ENCODE peak calls at places on chromosome X, in nine cellular contexts. Y, W, D, A, C, V, E, H and Q are unnamed samples.

GRCh38 chrX:13101439-13102139 is 57.2 kb upstream of the FAM9C start:
- DNase-seq in W (no peak), C (no peak), A (no peak), V (peak), Y (no peak), D (no peak), H (peak), E (no peak), Q (no peak)

GRCh38 chrX:43892471-43892870 is 10.2 kb upstream of the MAOB start:
- DNase-seq in Y (no peak), C (no peak), A (no peak), W (no peak), E (no peak), H (no peak), D (no peak), V (no peak), Q (no peak)

GRCh38 chrX:121163443-121163842 is 116.0 kb downstream of the GLUD2 start:
- DNase-seq in H (no peak), Y (no peak), V (no peak), E (no peak), C (no peak), A (no peak), D (no peak), W (no peak), Q (no peak)

GRCh38 chrX:25523574-25523973 is 507.8 kb upstream of the ARX start:
- DNase-seq in A (peak), E (peak), Y (no peak), V (peak), C (peak), W (no peak), H (no peak), D (peak), Q (peak)

GRCh38 chrX:119410854-119411253 is 11.7 kb downstream of the SLC25A43 start:
- DNase-seq in W (no peak), D (no peak), H (no peak), E (no peak), A (no peak), V (no peak), Y (no peak), C (no peak), Q (no peak)

GRCh38 chrX:103197721-103198306 is 17.1 kb upstream of the BEX4 start:
- DNase-seq in E (no peak), H (no peak), D (no peak), C (no peak), Y (no peak), V (peak), W (no peak), A (no peak), Q (no peak)

GRCh38 chrX:110691446-110691845 is 104.2 kb downstream of the CHRDL1 start:
- DNase-seq in H (no peak), A (no peak), E (no peak), W (no peak), C (no peak), Y (no peak), V (peak), D (no peak), Q (no peak)

GRCh38 chrX:10505726-10506125 is 114.7 kb downstream of the MID1 start:
- DNase-seq in C (no peak), W (no peak), E (no peak), A (no peak), H (no peak), V (no peak), D (no peak), Y (no peak), Q (no peak)

GRCh38 chrX:2817036-2817435 is 11.7 kb upstream of the GYG2 start:
- DNase-seq in H (no peak), W (no peak), V (no peak), D (no peak), Y (no peak), E (no peak), C (no peak), A (no peak), Q (no peak)